ENCODE peak calls at places on chromosomes 13 and 19, in ten cellular contexts. One of them, this sample, is unnamed.

GRCh38 chr13:92849381-92849780 is 377.2 kb upstream of the GPC6 start:
- DNase-seq in EL: no peak
- DNase-seq in A172: no peak
- DNase-seq in mucosa of descending colon: no peak
- DNase-seq in activated naive CD8-positive, alpha-beta T cell treated with anti-CD3 and anti-CD28 coated beads, Interleukin-2, amount 50 U/mL, for 24 hours: no peak
- DNase-seq in T-cell: no peak
- DNase-seq in NCI-H2081: no peak
- DNase-seq in NCI-H82: no peak
- DNase-seq in stimulated activated CD4-positive, alpha-beta T cell treated with anti-CD3 and anti-CD28 coated beads, Interleukin-15, amount 100 ng/mL, for 1 hour: no peak
- DNase-seq in posterior cingulate gyrus: no peak
- DNase-seq in this sample: no peak

GRCh38 chr19:48400018-48400742 is 6.7 kb downstream of the GRIN2D start:
- DNase-seq in activated naive CD8-positive, alpha-beta T cell treated with anti-CD3 and anti-CD28 coated beads, Interleukin-2, amount 50 U/mL, for 24 hours: peak; percentile 47
- DNase-seq in NCI-H82: peak; percentile 60
- DNase-seq in stimulated activated CD4-positive, alpha-beta T cell treated with anti-CD3 and anti-CD28 coated beads, Interleukin-15, amount 100 ng/mL, for 1 hour: no peak
- DNase-seq in posterior cingulate gyrus: no peak
- DNase-seq in T-cell: peak; percentile 43
- DNase-seq in mucosa of descending colon: peak; percentile 74
- DNase-seq in EL: peak; percentile 88
- DNase-seq in A172: peak; percentile 55
- DNase-seq in NCI-H2081: no peak
- DNase-seq in this sample: peak; percentile 65

GRCh38 chr19:50580970-50581636 is 12.9 kb upstream of the LRRC4B start:
- DNase-seq in T-cell: no peak
- DNase-seq in activated naive CD8-positive, alpha-beta T cell treated with anti-CD3 and anti-CD28 coated beads, Interleukin-2, amount 50 U/mL, for 24 hours: no peak
- DNase-seq in EL: no peak
- DNase-seq in mucosa of descending colon: no peak
- DNase-seq in posterior cingulate gyrus: no peak
- DNase-seq in NCI-H82: no peak
- DNase-seq in NCI-H2081: no peak
- DNase-seq in A172: peak; percentile 45
- DNase-seq in stimulated activated CD4-positive, alpha-beta T cell treated with anti-CD3 and anti-CD28 coated beads, Interleukin-15, amount 100 ng/mL, for 1 hour: no peak
- DNase-seq in this sample: no peak

GRCh38 chr13:45879666-45880065 is 28.1 kb upstream of the SIAH3 start:
- DNase-seq in NCI-H82: peak; percentile 48
- DNase-seq in EL: no peak
- DNase-seq in mucosa of descending colon: peak; percentile 34
- DNase-seq in NCI-H2081: no peak
- DNase-seq in A172: peak; percentile 13
- DNase-seq in posterior cingulate gyrus: no peak
- DNase-seq in stimulated activated CD4-positive, alpha-beta T cell treated with anti-CD3 and anti-CD28 coated beads, Interleukin-15, amount 100 ng/mL, for 1 hour: no peak
- DNase-seq in T-cell: no peak
- DNase-seq in activated naive CD8-positive, alpha-beta T cell treated with anti-CD3 and anti-CD28 coated beads, Interleukin-2, amount 50 U/mL, for 24 hours: no peak
- DNase-seq in this sample: no peak

GRCh38 chr19:55802281-55802680 is 29.5 kb downstream of the NLRP11 start:
- DNase-seq in T-cell: no peak
- DNase-seq in NCI-H2081: no peak
- DNase-seq in EL: no peak
- DNase-seq in activated naive CD8-positive, alpha-beta T cell treated with anti-CD3 and anti-CD28 coated beads, Interleukin-2, amount 50 U/mL, for 24 hours: no peak
- DNase-seq in posterior cingulate gyrus: no peak
- DNase-seq in NCI-H82: no peak
- DNase-seq in mucosa of descending colon: no peak
- DNase-seq in stimulated activated CD4-positive, alpha-beta T cell treated with anti-CD3 and anti-CD28 coated beads, Interleukin-15, amount 100 ng/mL, for 1 hour: no peak
- DNase-seq in A172: no peak
- DNase-seq in this sample: no peak

GRCh38 chr13:99766641-99767045 is 204.9 kb downstream of the ZIC5 start:
- DNase-seq in NCI-H2081: peak; percentile 68
- DNase-seq in activated naive CD8-positive, alpha-beta T cell treated with anti-CD3 and anti-CD28 coated beads, Interleukin-2, amount 50 U/mL, for 24 hours: no peak
- DNase-seq in T-cell: no peak
- DNase-seq in mucosa of descending colon: no peak
- DNase-seq in stimulated activated CD4-positive, alpha-beta T cell treated with anti-CD3 and anti-CD28 coated beads, Interleukin-15, amount 100 ng/mL, for 1 hour: no peak
- DNase-seq in NCI-H82: peak; percentile 72
- DNase-seq in A172: no peak
- DNase-seq in EL: peak; percentile 2
- DNase-seq in posterior cingulate gyrus: no peak
- DNase-seq in this sample: no peak

GRCh38 chr19:39078436-39079200 is 5.5 kb upstream of the ACP7 start:
- DNase-seq in NCI-H2081: no peak
- DNase-seq in posterior cingulate gyrus: no peak
- DNase-seq in stimulated activated CD4-positive, alpha-beta T cell treated with anti-CD3 and anti-CD28 coated beads, Interleukin-15, amount 100 ng/mL, for 1 hour: no peak
- DNase-seq in activated naive CD8-positive, alpha-beta T cell treated with anti-CD3 and anti-CD28 coated beads, Interleukin-2, amount 50 U/mL, for 24 hours: no peak
- DNase-seq in NCI-H82: no peak
- DNase-seq in mucosa of descending colon: no peak
- DNase-seq in T-cell: no peak
- DNase-seq in A172: peak; percentile 99
- DNase-seq in EL: peak; percentile 97
- DNase-seq in this sample: no peak

GRCh38 chr13:95710313-95710712 is 33.4 kb downstream of the DNAJC3 start:
- DNase-seq in EL: peak; percentile 58
- DNase-seq in activated naive CD8-positive, alpha-beta T cell treated with anti-CD3 and anti-CD28 coated beads, Interleukin-2, amount 50 U/mL, for 24 hours: no peak
- DNase-seq in T-cell: no peak
- DNase-seq in posterior cingulate gyrus: no peak
- DNase-seq in A172: peak; percentile 49
- DNase-seq in NCI-H82: no peak
- DNase-seq in stimulated activated CD4-positive, alpha-beta T cell treated with anti-CD3 and anti-CD28 coated beads, Interleukin-15, amount 100 ng/mL, for 1 hour: no peak
- DNase-seq in NCI-H2081: no peak
- DNase-seq in mucosa of descending colon: no peak
- DNase-seq in this sample: no peak

GRCh38 chr13:81302125-81302524 is 961.2 kb upstream of the SPRY2 start:
- DNase-seq in NCI-H2081: no peak
- DNase-seq in activated naive CD8-positive, alpha-beta T cell treated with anti-CD3 and anti-CD28 coated beads, Interleukin-2, amount 50 U/mL, for 24 hours: no peak
- DNase-seq in posterior cingulate gyrus: no peak
- DNase-seq in NCI-H82: no peak
- DNase-seq in T-cell: no peak
- DNase-seq in EL: no peak
- DNase-seq in A172: no peak
- DNase-seq in mucosa of descending colon: no peak
- DNase-seq in stimulated activated CD4-positive, alpha-beta T cell treated with anti-CD3 and anti-CD28 coated beads, Interleukin-15, amount 100 ng/mL, for 1 hour: no peak
- DNase-seq in this sample: no peak

GRCh38 chr13:90154311-90154960 is 1193.1 kb upstream of the MIR17HG start:
- DNase-seq in stimulated activated CD4-positive, alpha-beta T cell treated with anti-CD3 and anti-CD28 coated beads, Interleukin-15, amount 100 ng/mL, for 1 hour: no peak
- DNase-seq in A172: peak; percentile 61
- DNase-seq in NCI-H2081: no peak
- DNase-seq in EL: peak; percentile 11
- DNase-seq in activated naive CD8-positive, alpha-beta T cell treated with anti-CD3 and anti-CD28 coated beads, Interleukin-2, amount 50 U/mL, for 24 hours: no peak
- DNase-seq in posterior cingulate gyrus: no peak
- DNase-seq in NCI-H82: no peak
- DNase-seq in mucosa of descending colon: no peak
- DNase-seq in T-cell: no peak
- DNase-seq in this sample: no peak

GRCh38 chr13:21458816-21459701 is at the start of gene ZDHHC20:
- DNase-seq in T-cell: peak; percentile 84
- DNase-seq in mucosa of descending colon: peak; percentile 98
- DNase-seq in NCI-H2081: peak; percentile 75
- DNase-seq in stimulated activated CD4-positive, alpha-beta T cell treated with anti-CD3 and anti-CD28 coated beads, Interleukin-15, amount 100 ng/mL, for 1 hour: peak; percentile 88
- DNase-seq in A172: peak; percentile 59
- DNase-seq in NCI-H82: peak; percentile 91
- DNase-seq in posterior cingulate gyrus: peak; percentile 97
- DNase-seq in EL: peak; percentile 82
- DNase-seq in activated naive CD8-positive, alpha-beta T cell treated with anti-CD3 and anti-CD28 coated beads, Interleukin-2, amount 50 U/mL, for 24 hours: peak; percentile 95
- DNase-seq in this sample: peak; percentile 99

GRCh38 chr13:99955747-99956472 is 15.7 kb downstream of the ZIC5 start:
- DNase-seq in stimulated activated CD4-positive, alpha-beta T cell treated with anti-CD3 and anti-CD28 coated beads, Interleukin-15, amount 100 ng/mL, for 1 hour: no peak
- DNase-seq in posterior cingulate gyrus: peak; percentile 73
- DNase-seq in A172: no peak
- DNase-seq in NCI-H2081: no peak
- DNase-seq in T-cell: no peak
- DNase-seq in mucosa of descending colon: no peak
- DNase-seq in EL: peak; percentile 53
- DNase-seq in NCI-H82: peak; percentile 56
- DNase-seq in activated naive CD8-positive, alpha-beta T cell treated with anti-CD3 and anti-CD28 coated beads, Interleukin-2, amount 50 U/mL, for 24 hours: no peak
- DNase-seq in this sample: no peak

GRCh38 chr19:54329476-54330165 is 9.3 kb downstream of the LILRA4 start:
- DNase-seq in activated naive CD8-positive, alpha-beta T cell treated with anti-CD3 and anti-CD28 coated beads, Interleukin-2, amount 50 U/mL, for 24 hours: no peak
- DNase-seq in stimulated activated CD4-positive, alpha-beta T cell treated with anti-CD3 and anti-CD28 coated beads, Interleukin-15, amount 100 ng/mL, for 1 hour: no peak
- DNase-seq in posterior cingulate gyrus: no peak
- DNase-seq in NCI-H2081: no peak
- DNase-seq in A172: no peak
- DNase-seq in NCI-H82: no peak
- DNase-seq in mucosa of descending colon: no peak
- DNase-seq in EL: no peak
- DNase-seq in T-cell: no peak
- DNase-seq in this sample: no peak

GRCh38 chr13:62512194-62513141 is 1096.8 kb upstream of the PCDH20 start:
- DNase-seq in stimulated activated CD4-positive, alpha-beta T cell treated with anti-CD3 and anti-CD28 coated beads, Interleukin-15, amount 100 ng/mL, for 1 hour: no peak
- DNase-seq in posterior cingulate gyrus: no peak
- DNase-seq in NCI-H2081: peak; percentile 38
- DNase-seq in mucosa of descending colon: no peak
- DNase-seq in NCI-H82: peak; percentile 71
- DNase-seq in EL: peak; percentile 2
- DNase-seq in activated naive CD8-positive, alpha-beta T cell treated with anti-CD3 and anti-CD28 coated beads, Interleukin-2, amount 50 U/mL, for 24 hours: peak; percentile 5
- DNase-seq in A172: peak; percentile 47
- DNase-seq in T-cell: no peak
- DNase-seq in this sample: peak; percentile 23

GRCh38 chr19:3852177-3852511 is 16.7 kb downstream of the ZFR2 start:
- DNase-seq in NCI-H2081: no peak
- DNase-seq in stimulated activated CD4-positive, alpha-beta T cell treated with anti-CD3 and anti-CD28 coated beads, Interleukin-15, amount 100 ng/mL, for 1 hour: no peak
- DNase-seq in A172: no peak
- DNase-seq in EL: no peak
- DNase-seq in activated naive CD8-positive, alpha-beta T cell treated with anti-CD3 and anti-CD28 coated beads, Interleukin-2, amount 50 U/mL, for 24 hours: no peak
- DNase-seq in NCI-H82: no peak
- DNase-seq in posterior cingulate gyrus: no peak
- DNase-seq in T-cell: no peak
- DNase-seq in mucosa of descending colon: no peak
- DNase-seq in this sample: no peak

GRCh38 chr13:49185264-49185663 is 34.9 kb upstream of the MLNR start:
- DNase-seq in NCI-H2081: no peak
- DNase-seq in NCI-H82: no peak
- DNase-seq in mucosa of descending colon: no peak
- DNase-seq in T-cell: no peak
- DNase-seq in posterior cingulate gyrus: no peak
- DNase-seq in A172: no peak
- DNase-seq in stimulated activated CD4-positive, alpha-beta T cell treated with anti-CD3 and anti-CD28 coated beads, Interleukin-15, amount 100 ng/mL, for 1 hour: no peak
- DNase-seq in activated naive CD8-positive, alpha-beta T cell treated with anti-CD3 and anti-CD28 coated beads, Interleukin-2, amount 50 U/mL, for 24 hours: no peak
- DNase-seq in EL: no peak
- DNase-seq in this sample: no peak

GRCh38 chr13:75400775-75401174 is 81.2 kb downstream of the TBC1D4 start:
- DNase-seq in posterior cingulate gyrus: no peak
- DNase-seq in mucosa of descending colon: no peak
- DNase-seq in NCI-H2081: no peak
- DNase-seq in activated naive CD8-positive, alpha-beta T cell treated with anti-CD3 and anti-CD28 coated beads, Interleukin-2, amount 50 U/mL, for 24 hours: no peak
- DNase-seq in EL: no peak
- DNase-seq in T-cell: no peak
- DNase-seq in A172: no peak
- DNase-seq in stimulated activated CD4-positive, alpha-beta T cell treated with anti-CD3 and anti-CD28 coated beads, Interleukin-15, amount 100 ng/mL, for 1 hour: no peak
- DNase-seq in NCI-H82: no peak
- DNase-seq in this sample: no peak

GRCh38 chr19:41249707-41250423 is 14.3 kb upstream of the HNRNPUL1 start:
- DNase-seq in activated naive CD8-positive, alpha-beta T cell treated with anti-CD3 and anti-CD28 coated beads, Interleukin-2, amount 50 U/mL, for 24 hours: no peak
- DNase-seq in T-cell: no peak
- DNase-seq in EL: no peak
- DNase-seq in posterior cingulate gyrus: no peak
- DNase-seq in stimulated activated CD4-positive, alpha-beta T cell treated with anti-CD3 and anti-CD28 coated beads, Interleukin-15, amount 100 ng/mL, for 1 hour: no peak
- DNase-seq in NCI-H2081: no peak
- DNase-seq in mucosa of descending colon: peak; percentile 2
- DNase-seq in NCI-H82: peak; percentile 59
- DNase-seq in A172: no peak
- DNase-seq in this sample: no peak

GRCh38 chr13:69820180-69820579 is 287.4 kb upstream of the ATXN8OS start:
- DNase-seq in NCI-H82: no peak
- DNase-seq in activated naive CD8-positive, alpha-beta T cell treated with anti-CD3 and anti-CD28 coated beads, Interleukin-2, amount 50 U/mL, for 24 hours: no peak
- DNase-seq in NCI-H2081: no peak
- DNase-seq in A172: no peak
- DNase-seq in stimulated activated CD4-positive, alpha-beta T cell treated with anti-CD3 and anti-CD28 coated beads, Interleukin-15, amount 100 ng/mL, for 1 hour: no peak
- DNase-seq in posterior cingulate gyrus: no peak
- DNase-seq in T-cell: no peak
- DNase-seq in mucosa of descending colon: no peak
- DNase-seq in EL: no peak
- DNase-seq in this sample: peak; percentile 8

GRCh38 chr19:38713227-38713649 is 31.0 kb downstream of the CAPN12 start:
- DNase-seq in T-cell: no peak
- DNase-seq in NCI-H82: no peak
- DNase-seq in posterior cingulate gyrus: no peak
- DNase-seq in activated naive CD8-positive, alpha-beta T cell treated with anti-CD3 and anti-CD28 coated beads, Interleukin-2, amount 50 U/mL, for 24 hours: no peak
- DNase-seq in A172: no peak
- DNase-seq in mucosa of descending colon: no peak
- DNase-seq in EL: no peak
- DNase-seq in stimulated activated CD4-positive, alpha-beta T cell treated with anti-CD3 and anti-CD28 coated beads, Interleukin-15, amount 100 ng/mL, for 1 hour: no peak
- DNase-seq in NCI-H2081: no peak
- DNase-seq in this sample: no peak

This sample was measured in SK-N-SH.